ENCODE peak calls at places on chromosomes 11 and 22, in four cellular contexts. J, V, X and B are unnamed samples.
A peak's percentile ranks its signal among the peaks of the same experiment; 100 is the strongest.

GRCh38 chr11:57103899-57104605 is 77.7 kb upstream of the LRRC55 start:
- DNase-seq in X (no peak), V (no peak), J (no peak), B (no peak)

GRCh38 chr11:62123669-62124185 is at the start of gene INCENP:
- DNase-seq in J (peak; percentile 97), V (peak; percentile 96), X (peak; percentile 99), B (peak; percentile 99)

GRCh38 chr11:102187416-102188125 is 77.3 kb downstream of the YAP1 start:
- DNase-seq in J (no peak), X (no peak), V (no peak), B (no peak)

GRCh38 chr22:19995611-19996339 is 20.8 kb downstream of the ARVCF start:
- DNase-seq in X (no peak), J (no peak), V (no peak), B (no peak)

GRCh38 chr11:60918941-60919275 is 5.0 kb downstream of the TMEM109 start:
- DNase-seq in J (no peak), X (no peak), V (no peak), B (no peak)

GRCh38 chr11:35146074-35146521 is 7.1 kb downstream of the CD44 start:
- DNase-seq in V (peak; percentile 83), X (no peak), J (no peak), B (no peak)

GRCh38 chr22:24333301-24333700 is 62.7 kb downstream of the SPECC1L start:
- DNase-seq in X (no peak), J (peak; percentile 33), V (no peak), B (no peak)

GRCh38 chr11:11976476-11977187 is 31.8 kb downstream of the DKK3 start:
- DNase-seq in X (no peak), J (no peak), V (no peak), B (no peak)

GRCh38 chr11:86548278-86548917 is 124.0 kb downstream of the ME3 start:
- DNase-seq in J (no peak), V (no peak), X (no peak), B (no peak)

GRCh38 chr22:41699264-41700104 is at the start of gene MEI1:
- DNase-seq in J (no peak), V (peak; percentile 57), X (no peak), B (no peak)

DNA sequence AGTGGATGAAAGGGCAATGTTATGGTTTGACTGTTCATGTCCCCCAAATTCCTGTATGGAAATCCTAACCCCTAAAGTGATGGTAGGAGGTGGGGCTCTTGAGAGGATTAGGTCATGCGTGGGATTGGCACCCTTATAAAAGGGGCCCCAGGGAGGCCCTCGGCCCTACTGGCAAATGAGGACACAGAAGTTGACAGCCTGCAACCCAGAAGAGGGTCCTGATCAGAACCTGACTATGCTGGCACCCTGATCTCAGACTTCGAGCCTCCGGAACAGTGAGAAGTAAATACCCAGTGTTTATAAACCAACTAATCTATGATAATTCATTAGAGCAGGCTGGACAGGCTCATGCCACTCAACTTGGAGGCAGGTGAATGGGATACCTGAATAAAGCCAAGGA is 8.7 kb downstream of the IFITM10 start:
- DNase-seq in X (no peak), J (no peak), V (no peak), B (no peak)
- TF ChIP-seq JUND in X (no peak), J (no peak), V (no peak), B (no peak)

GRCh38 chr11:17430616-17431015 is 42.2 kb upstream of the KCNJ11 start:
- DNase-seq in X (no peak), V (no peak), J (no peak), B (no peak)
- TF ChIP-seq JUND in X (no peak), V (no peak), J (no peak), B (no peak)

DNA sequence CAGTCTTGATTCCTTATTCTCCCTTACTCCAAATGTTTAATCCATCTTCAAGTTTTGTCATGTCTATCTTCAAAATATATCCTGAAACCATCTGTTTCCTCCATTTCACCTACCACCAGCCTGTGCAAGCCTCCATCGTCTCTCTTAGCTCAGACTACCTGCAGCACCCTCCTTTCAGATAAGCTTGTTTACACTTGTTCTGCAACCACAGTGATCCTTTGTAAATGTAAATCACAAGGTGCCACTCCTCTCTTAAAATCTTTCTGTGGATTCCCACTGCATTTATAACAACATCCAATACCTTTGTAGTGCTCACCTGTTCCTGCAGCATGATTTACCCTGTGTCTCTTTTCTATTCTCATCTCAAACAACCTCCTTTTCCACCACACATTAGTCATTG is 31.8 kb upstream of the GPR83 start:
- DNase-seq in J (no peak), X (no peak), V (no peak), B (no peak)
- TF ChIP-seq JUND in J (no peak), X (no peak), V (no peak), B (no peak)

GRCh38 chr22:39994046-39994565 is 648 bp upstream of the FAM83F start:
- DNase-seq in V (no peak), X (peak; percentile 62), J (no peak), B (no peak)

GRCh38 chr22:39995346-39996252 is 845 bp downstream of the FAM83F start:
- DNase-seq in V (no peak), J (no peak), X (no peak), B (no peak)

GRCh38 chr22:39996732-39997131 is 2.0 kb downstream of the FAM83F start:
- DNase-seq in X (no peak), V (no peak), J (no peak), B (no peak)

GRCh38 chr22:39992088-39992826 is 2.5 kb upstream of the FAM83F start:
- DNase-seq in X (no peak), J (no peak), V (no peak), B (no peak)

GRCh38 chr22:39994566-39995345 is at the start of gene FAM83F:
- DNase-seq in J (peak; percentile 24), X (no peak), V (no peak), B (peak; percentile 74)
- TF ChIP-seq JUND in J (no peak), X (no peak), V (no peak), B (no peak)